ENCODE peak calls at places on chromosomes 5 and 9, in four cellular contexts. H is H1, V is IMR-90, F is H9. Y is an unnamed sample.

GRCh38 chr5:126508251-126508961 is 85.2 kb downstream of the GRAMD2B start:
- DNase-seq in V (no peak), H (no peak), F (no peak), Y (no peak)

GRCh38 chr5:138339086-138339456 is 1.0 kb downstream of the FAM53C start:
- DNase-seq in F (no peak), H (no peak), V (no peak), Y (no peak)

GRCh38 chr5:67773439-67773988 is 442.0 kb upstream of the PIK3R1 start:
- DNase-seq in F (no peak), H (no peak), V (no peak), Y (peak; percentile 24)

GRCh38 chr5:107272954-107273353 is 397.8 kb downstream of the EFNA5 start:
- DNase-seq in F (no peak), H (no peak), V (no peak), Y (no peak)

GRCh38 chr9:127944586-127945218 is 7.0 kb upstream of the DPM2 start:
- DNase-seq in H (no peak), V (no peak), F (no peak), Y (no peak)

GRCh38 chr5:17219006-17219422 is 1.6 kb downstream of the BASP1 start:
- DNase-seq in F (peak; percentile 75), V (no peak), H (no peak), Y (peak; percentile 64)

GRCh38 chr9:98162638-98163037 is 29.8 kb downstream of the CORO2A start:
- DNase-seq in V (no peak), H (no peak), F (no peak), Y (no peak)

GRCh38 chr5:168843998-168844374 is 264.8 kb upstream of the PANK3 start:
- DNase-seq in V (no peak), H (no peak), F (no peak), Y (no peak)

GRCh38 chr9:130193119-130193518 is 20.9 kb downstream of the NCS1 start:
- DNase-seq in F (no peak), V (no peak), H (no peak), Y (no peak)

GRCh38 chr9:68979538-68980314 is 34.2 kb downstream of the PRKACG start:
- DNase-seq in V (no peak), F (no peak), H (no peak), Y (no peak)

GRCh38 chr9:18338042-18338441 is 135.9 kb upstream of the ADAMTSL1 start:
- DNase-seq in F (no peak), V (peak; percentile 58), H (no peak), Y (no peak)

GRCh38 chr5:32282633-32283032 is 30.1 kb downstream of the MTMR12 start:
- DNase-seq in F (no peak), H (no peak), V (no peak), Y (no peak)

GRCh38 chr5:119811443-119811842 is 182.1 kb downstream of the FAM170A start:
- DNase-seq in V (no peak), F (no peak), H (no peak), Y (no peak)

GRCh38 chr9:75235632-75236031 is 147.3 kb downstream of the OSTF1 start:
- DNase-seq in H (no peak), V (no peak), F (no peak), Y (no peak)

GRCh38 chr5:125274211-125274610 is 527.8 kb upstream of the ZNF608 start:
- DNase-seq in F (no peak), V (no peak), H (no peak), Y (no peak)

GRCh38 chr5:179161901-179162300 is 101.7 kb downstream of the ZNF354C start:
- DNase-seq in H (no peak), V (no peak), F (peak; percentile 10), Y (no peak)

GRCh38 chr5:179863449-179864085 is 5.0 kb upstream of the MRNIP start:
- DNase-seq in V (no peak), F (no peak), H (no peak), Y (no peak)

GRCh38 chr9:75683591-75683990 is 206.9 kb upstream of the PCSK5 start:
- DNase-seq in H (no peak), V (no peak), F (no peak), Y (no peak)

GRCh38 chr9:33159058-33159759 is 7.9 kb downstream of the B4GALT1 start:
- DNase-seq in V (peak; percentile 35), F (no peak), H (no peak), Y (no peak)

GRCh38 chr9:104264431-104264830 is 170.3 kb downstream of the SMC2 start:
- DNase-seq in H (no peak), V (no peak), F (no peak), Y (no peak)

GRCh38 chr9:87497080-87497603 is 525 bp upstream of the DAPK1 start:
- DNase-seq in H (no peak), F (peak; percentile 35), V (no peak), Y (no peak)

GRCh38 chr9:98231770-98232478 is 23.5 kb downstream of the TBC1D2 start:
- DNase-seq in H (no peak), F (no peak), V (peak; percentile 95), Y (no peak)

GRCh38 chr5:171418316-171418981 is 998 bp upstream of the FGF18 start:
- DNase-seq in V (peak; percentile 82), H (peak; percentile 69), F (peak; percentile 94), Y (peak; percentile 87)

GRCh38 chr5:138337685-138338410 is at the start of gene FAM53C:
- DNase-seq in V (peak; percentile 89), H (peak; percentile 71), F (peak; percentile 92), Y (peak; percentile 96)

GRCh38 chr5:16160706-16161105 is 18.9 kb downstream of the MARCHF11 start:
- DNase-seq in V (peak; percentile 62), F (peak; percentile 50), H (no peak), Y (peak; percentile 37)

GRCh38 chr9:20566401-20566800 is 55.9 kb downstream of the MLLT3 start:
- DNase-seq in F (no peak), H (no peak), V (no peak), Y (no peak)

GRCh38 chr5:169628891-169629290 is 8.2 kb upstream of the DOCK2 start:
- DNase-seq in V (peak; percentile 86), F (no peak), H (no peak), Y (no peak)

GRCh38 chr5:100505984-100506670 is 29.0 kb upstream of the FAM174A start:
- DNase-seq in V (peak; percentile 82), H (no peak), F (no peak), Y (no peak)

GRCh38 chr5:32089146-32090000 is 84.7 kb downstream of the GOLPH3 start:
- DNase-seq in V (no peak), H (no peak), F (no peak), Y (no peak)

GRCh38 chr9:114288233-114289051 is 34.5 kb upstream of the ORM1 start:
- DNase-seq in H (no peak), F (peak; percentile 56), V (peak; percentile 86), Y (no peak)

GRCh38 chr5:101678494-101679193 is 617.4 kb downstream of the SLCO4C1 start:
- DNase-seq in V (peak; percentile 47), H (peak; percentile 47), F (peak; percentile 78), Y (peak; percentile 74)

GRCh38 chr9:137728444-137729311 is 109.9 kb downstream of the EHMT1 start:
- DNase-seq in F (no peak), V (peak; percentile 19), H (no peak), Y (no peak)

GRCh38 chr5:62256161-62257017 is 49.6 kb upstream of the KIF2A start:
- DNase-seq in F (no peak), V (no peak), H (no peak), Y (no peak)

GRCh38 chr5:2755811-2756210 is 4.3 kb upstream of the IRX2 start:
- DNase-seq in H (no peak), F (no peak), V (no peak), Y (no peak)

DNA sequence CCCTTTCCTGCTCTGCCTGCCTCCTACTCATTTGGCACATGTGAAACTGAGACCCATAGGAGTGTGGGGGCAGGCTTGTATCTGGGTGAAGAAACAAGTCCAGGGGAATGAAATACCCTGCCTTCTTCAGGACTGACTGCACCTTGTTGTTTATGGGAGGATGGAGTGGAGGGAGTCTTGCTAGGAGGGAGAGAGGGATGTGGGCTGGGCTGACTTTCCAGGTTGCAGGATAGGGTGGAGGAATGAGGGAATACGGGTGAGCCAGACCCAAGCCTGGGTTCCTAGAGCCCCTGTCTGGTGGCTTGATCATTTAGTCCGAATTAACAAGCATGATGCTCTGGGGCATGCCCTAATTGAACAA is 3.3 kb downstream of the CXXC5 start:
- DNase-seq in F (no peak), V (no peak), H (no peak), Y (no peak)
- H3K14ac ChIP-seq in F (no peak overlapping the region), V (no peak overlapping the region), H (no peak overlapping the region), Y (no peak overlapping the region)

GRCh38 chr5:41762426-41762825 is 107.8 kb downstream of the OXCT1 start:
- DNase-seq in V (no peak), F (no peak), H (no peak), Y (no peak)
- H3K14ac ChIP-seq in V (no peak overlapping the region), F (no peak overlapping the region), H (no peak overlapping the region), Y (no peak overlapping the region)

DNA sequence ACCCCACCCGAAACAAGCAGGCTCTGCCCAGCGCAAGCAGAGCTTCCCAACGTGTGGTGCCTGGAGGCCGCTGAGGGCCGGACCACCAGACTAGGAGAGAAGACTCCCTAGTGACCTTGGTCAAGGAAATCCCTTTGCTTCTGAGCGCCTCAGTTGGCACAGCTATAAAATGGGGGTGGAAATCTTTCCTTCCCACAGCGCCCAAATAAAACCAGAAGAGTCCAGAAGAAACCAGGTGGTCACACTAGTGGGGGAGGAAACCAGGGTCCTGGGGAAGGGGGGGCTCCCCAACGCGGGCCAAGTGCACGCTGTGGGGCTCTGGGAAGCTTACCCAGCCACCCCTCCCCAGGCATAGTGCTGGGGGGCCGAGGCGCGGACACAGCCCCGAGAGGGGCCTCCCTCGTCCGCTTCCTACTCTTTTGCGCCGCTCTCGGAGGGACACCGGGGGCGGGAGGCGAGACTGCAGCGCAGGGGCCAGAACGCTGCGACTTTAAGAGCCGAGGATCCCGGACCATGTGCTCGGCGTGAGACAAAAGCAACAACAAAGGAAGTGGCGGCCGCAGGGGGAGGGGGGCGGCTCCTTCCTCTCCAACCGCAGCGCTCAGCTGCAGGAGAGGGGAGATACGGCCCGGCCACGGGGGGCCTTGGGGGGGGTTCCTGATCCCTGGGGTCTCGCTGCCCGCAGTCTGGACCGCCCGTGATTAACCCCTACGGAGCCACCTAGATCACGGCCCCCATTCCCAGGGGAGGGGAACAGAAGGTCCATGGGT is 885 bp downstream of the RNF44 start:
- DNase-seq in H (no peak), F (peak; percentile 76), V (peak; percentile 74), Y (peak; percentile 82)
- H3K14ac ChIP-seq in H (no peak overlapping the region), F (peak overlapping the region; percentile 94), V (peak overlapping the region; percentile 57), Y (peak overlapping the region; percentile 78)

DNA sequence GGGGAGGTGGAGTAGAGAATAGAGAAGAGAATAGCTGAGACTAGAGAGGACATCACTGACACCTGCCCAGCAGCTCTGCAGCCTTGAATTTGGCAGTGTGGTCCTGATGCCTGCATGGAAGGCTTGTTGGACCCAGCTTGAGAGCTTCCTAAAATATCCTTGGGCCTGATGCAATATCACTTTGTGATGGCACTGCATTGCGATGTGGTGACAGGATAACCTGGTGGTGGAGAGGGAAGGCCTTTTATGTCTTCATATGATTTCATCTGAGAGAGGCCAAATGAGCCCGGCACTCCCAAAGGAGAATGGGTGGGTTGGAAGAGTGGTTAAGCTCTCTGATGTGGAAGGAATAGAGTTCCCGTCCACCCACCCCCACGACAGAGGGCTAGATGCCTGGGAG is 99.6 kb upstream of the SSBP2 start:
- DNase-seq in H (no peak), V (peak; percentile 43), F (no peak), Y (no peak)
- H3K14ac ChIP-seq in H (no peak overlapping the region), V (peak overlapping the region; percentile 91), F (peak overlapping the region; percentile 4), Y (no peak overlapping the region)

GRCh38 chr5:158166424-158166823 is 307.5 kb upstream of the CLINT1 start:
- DNase-seq in V (no peak), F (no peak), H (no peak), Y (no peak)
- H3K14ac ChIP-seq in V (no peak overlapping the region), F (no peak overlapping the region), H (no peak overlapping the region), Y (no peak overlapping the region)

Y was measured in neuronal stem cell.